ENCODE peak calls at places on chromosomes 16 and 17, in seven cellular contexts. N is smooth muscle cell of the brain vasculature; Y is H1; M is HTR-8/SVneo; O is NCI-H524 treated with DMSO at 0.1 percent for 48 hours; R is AG08396; W is CD4-positive, CD25-positive, alpha-beta regulatory T cell. X is an unnamed sample.
A peak's percentile ranks its signal among the peaks of the same experiment; 100 is the strongest.

GRCh38 chr16:17013067-17013466 is 457.7 kb downstream of the XYLT1 start:
- DNase-seq in N (no peak), Y (no peak), M (no peak), O (no peak), R (no peak), W (no peak), X (no peak)

GRCh38 chr17:31533546-31534155 is 142.2 kb downstream of the RAB11FIP4 start:
- DNase-seq in N (no peak), Y (no peak), M (peak; percentile 89), O (no peak), R (peak; percentile 87), W (no peak), X (no peak)

GRCh38 chr17:15341385-15341849 is at the start of gene TEKT3:
- DNase-seq in N (peak; percentile 28), Y (peak; percentile 76), M (peak; percentile 93), O (no peak), R (peak; percentile 79), W (no peak), X (no peak)

GRCh38 chr17:59001158-59001814 is 105.4 kb downstream of the TRIM37 start:
- DNase-seq in N (no peak), Y (no peak), M (peak; percentile 63), O (no peak), R (peak; percentile 39), W (peak; percentile 60), X (no peak)

GRCh38 chr17:65293584-65294183 is 156.5 kb downstream of the RGS9 start:
- DNase-seq in N (no peak), Y (no peak), M (no peak), O (no peak), R (no peak), W (no peak), X (no peak)

GRCh38 chr17:77546772-77547201 is 406.0 kb downstream of the SEC14L1 start:
- DNase-seq in N (no peak), Y (peak; percentile 54), M (no peak), O (no peak), R (no peak), W (no peak), X (peak; percentile 77)

GRCh38 chr17:18988546-18989173 is 15.9 kb downstream of the FAM83G start:
- DNase-seq in N (no peak), Y (no peak), M (no peak), O (no peak), R (no peak), W (no peak), X (no peak)

GRCh38 chr16:9139965-9140364 is 48.5 kb downstream of the HAPSTR1 start:
- DNase-seq in N (no peak), Y (no peak), M (no peak), O (no peak), R (no peak), W (no peak), X (no peak)

GRCh38 chr17:49676276-49676868 is 1.5 kb downstream of the SPOP start:
- DNase-seq in N (no peak), Y (no peak), M (no peak), O (no peak), R (peak; percentile 33), W (peak; percentile 30), X (no peak)

GRCh38 chr17:57953703-57954420 is 1.4 kb downstream of the CUEDC1 start:
- DNase-seq in N (no peak), Y (no peak), M (no peak), O (no peak), R (no peak), W (no peak), X (no peak)